ENCODE peak calls at places on chromosomes 2 and 18, in seven cellular contexts. W is osteoblast, Z is fibroblast of lung, Y is heart right ventricle, O is Panc1, E is lung, T is endothelial cell of umbilical vein. S is an unnamed sample. For H3K27me3, the result is how much of the 10 kb centered on the place peaks cover.

GRCh38 chr2:163466583-163466982 is 269.2 kb downstream of the FIGN start:
- DNase-seq in W (no peak), Z (peak), Y (no peak), O (no peak), E (no peak), T (no peak), S (no peak)

GRCh38 chr2:122643725-122644329 is 888.4 kb downstream of the TSN start:
- DNase-seq in W (peak), Z (peak), Y (no peak), O (peak), E (no peak), T (no peak), S (peak)

GRCh38 chr2:47728551-47728950 is 54.4 kb upstream of the MSH6 start:
- DNase-seq in W (no peak), Z (no peak), Y (no peak), O (no peak), E (no peak), T (no peak), S (no peak)

GRCh38 chr2:174924061-174924693 is 81.0 kb downstream of the CHN1 start:
- DNase-seq in W (no peak), Z (no peak), Y (no peak), O (no peak), E (no peak), T (no peak), S (no peak)

GRCh38 chr18:51275712-51276473 is 78.4 kb upstream of the MEX3C start:
- DNase-seq in W (no peak), Z (peak), Y (peak), O (no peak), E (no peak), T (no peak), S (no peak)

GRCh38 chr2:189580267-189580661 is 322 bp downstream of the SLC40A1 start:
- DNase-seq in W (peak), Z (peak), Y (peak), O (no peak), E (peak), T (no peak), S (no peak)

GRCh38 chr2:88159955-88160415 is 10.2 kb upstream of the THNSL2 start:
- DNase-seq in W (peak), Z (peak), Y (no peak), O (peak), E (peak), T (peak), S (no peak)

GRCh38 chr2:238513346-238513745 is 86.6 kb downstream of the ASB1 start:
- DNase-seq in W (peak), Z (peak), Y (no peak), O (no peak), E (peak), T (peak), S (no peak)

GRCh38 chr2:43013821-43014345 is 212.5 kb downstream of the ZFP36L2 start:
- DNase-seq in W (no peak), Z (no peak), Y (no peak), O (no peak), E (no peak), T (no peak), S (peak)

GRCh38 chr2:175880-176800 is 87.7 kb downstream of the SH3YL1 start:
- DNase-seq in W (no peak), Z (no peak), Y (no peak), O (no peak), E (no peak), T (no peak), S (no peak)

GRCh38 chr2:138023976-138024375 is 59.7 kb downstream of the HNMT start:
- DNase-seq in W (peak), Z (peak), Y (no peak), O (no peak), E (no peak), T (no peak), S (no peak)

GRCh38 chr2:174704647-174705046 is 59.6 kb downstream of the CHRNA1 start:
- DNase-seq in W (no peak), Z (no peak), Y (no peak), O (no peak), E (no peak), T (no peak), S (no peak)

GRCh38 chr2:223736488-223736887 is 100.9 kb downstream of the AP1S3 start:
- DNase-seq in W (no peak), Z (no peak), Y (no peak), O (no peak), E (no peak), T (no peak), S (no peak)

GRCh38 chr18:58535340-58536186 is 93.3 kb downstream of the ALPK2 start:
- DNase-seq in W (peak), Z (peak), Y (no peak), O (no peak), E (no peak), T (no peak), S (no peak)

GRCh38 chr2:111178730-111179405 is 58.2 kb downstream of the BCL2L11 start:
- DNase-seq in W (no peak), Z (peak), Y (no peak), O (no peak), E (no peak), T (no peak), S (no peak)

GRCh38 chr2:21454839-21455238 is 331.1 kb downstream of the TDRD15 start:
- DNase-seq in W (no peak), Z (no peak), Y (no peak), O (no peak), E (no peak), T (no peak), S (no peak)

GRCh38 chr18:26709897-26710296 is 155.6 kb downstream of the AQP4 start:
- DNase-seq in W (no peak), Z (no peak), Y (no peak), O (no peak), E (no peak), T (no peak), S (no peak)
- H3K27me3 ChIP-seq in W (under half), Z (under half), Y (under half), O (under half), E (under half), T (under half), S (under half)

GRCh38 chr2:68813596-68813995 is 57.6 kb downstream of the BMP10 start:
- DNase-seq in W (no peak), Z (no peak), Y (no peak), O (no peak), E (peak), T (no peak), S (no peak)

GRCh38 chr2:68809324-68810240 is 61.6 kb downstream of the BMP10 start:
- DNase-seq in W (no peak), Z (no peak), Y (no peak), O (no peak), E (peak), T (no peak), S (no peak)

GRCh38 chr2:68807821-68808266 is 63.4 kb downstream of the BMP10 start:
- DNase-seq in W (no peak), Z (peak), Y (no peak), O (no peak), E (peak), T (peak), S (peak)

GRCh38 chr2:68812256-68812655 is 58.9 kb downstream of the BMP10 start:
- DNase-seq in W (no peak), Z (no peak), Y (no peak), O (no peak), E (peak), T (no peak), S (no peak)

DNA sequence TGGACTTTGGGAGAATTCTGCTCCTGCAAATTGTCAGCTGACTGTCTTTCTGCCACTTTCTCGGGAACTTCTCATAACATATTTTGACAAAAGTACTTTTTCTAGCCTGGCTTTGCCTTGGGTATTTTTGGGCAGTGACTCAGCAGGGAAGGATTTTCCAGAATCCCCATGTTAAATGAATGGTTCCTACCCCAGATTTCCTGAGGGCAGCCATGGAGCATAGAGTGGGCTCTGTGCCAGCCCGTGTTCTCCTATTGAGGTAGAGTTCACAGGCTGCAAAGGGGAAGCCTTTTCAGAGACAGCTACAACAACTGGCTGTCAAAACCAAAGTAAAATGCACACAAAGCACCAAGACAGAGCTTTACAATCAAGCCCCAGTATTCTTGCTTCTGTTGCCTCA is 59.8 kb downstream of the BMP10 start:
- DNase-seq in W (no peak), Z (peak), Y (peak), O (no peak), E (peak), T (peak), S (no peak)
- H3K27ac ChIP-seq in W (no peak), Z (no peak), Y (no peak), O (no peak), E (no peak), T (peak), S (peak)

DNA sequence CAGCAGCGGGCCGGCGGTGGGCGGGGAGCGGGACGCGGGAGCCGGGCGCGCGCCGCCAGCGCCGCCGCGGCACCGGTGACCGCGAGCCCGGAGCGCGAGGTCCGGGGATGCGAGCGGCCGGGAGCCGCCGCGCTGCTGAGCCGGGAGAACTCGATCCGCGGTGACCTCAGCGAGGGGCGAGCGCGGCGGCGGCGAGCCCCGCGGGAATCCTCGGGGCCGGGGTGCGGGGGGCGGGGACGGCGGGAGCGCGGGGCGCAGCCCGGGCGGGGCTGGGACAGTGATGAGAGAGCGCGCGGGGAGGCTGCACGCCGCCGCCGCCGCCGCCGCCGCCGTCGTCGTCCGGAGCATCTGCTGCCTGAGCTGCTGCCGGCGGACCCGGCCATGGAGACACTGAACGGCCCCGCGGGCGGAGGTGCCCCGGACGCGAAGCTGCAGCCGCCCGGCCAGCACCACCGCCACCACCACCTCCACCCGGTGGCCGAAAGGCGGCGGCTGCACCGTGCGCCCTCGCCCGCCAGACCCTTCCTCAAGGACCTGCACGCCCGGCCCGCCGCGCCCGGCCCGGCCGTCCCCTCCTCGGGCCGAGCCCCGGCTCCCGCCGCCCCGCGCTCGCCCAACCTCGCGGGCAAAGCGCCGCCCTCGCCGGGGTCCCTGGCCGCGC is at the start of gene MTCL1:
- DNase-seq in W (peak), Z (peak), Y (no peak), O (no peak), E (peak), T (peak), S (no peak)
- H3K27me3 ChIP-seq in W (under half), Z (under half), Y (under half), O (under half), E (under half), T (under half), S (under half)

GRCh38 chr18:44915661-44916060 is 235.0 kb downstream of the SETBP1 start:
- DNase-seq in W (no peak), Z (no peak), Y (no peak), O (no peak), E (no peak), T (no peak), S (no peak)
- H3K27ac ChIP-seq in W (no peak), Z (no peak), Y (no peak), O (no peak), E (no peak), T (no peak), S (no peak)

GRCh38 chr18:78625895-78626294 is 353.7 kb upstream of the SALL3 start:
- DNase-seq in W (no peak), Z (no peak), Y (no peak), O (no peak), E (no peak), T (no peak), S (no peak)
- H3K27me3 ChIP-seq in W (under half), Z (under half), Y (under half), O (under half), E (under half), T (under half), S (under half)

GRCh38 chr2:200737585-200737984 is 74.1 kb upstream of the BZW1 start:
- DNase-seq in W (peak), Z (no peak), Y (no peak), O (no peak), E (no peak), T (no peak), S (no peak)
- H3K27ac ChIP-seq in W (no peak), Z (no peak), Y (no peak), O (no peak), E (no peak), T (no peak), S (no peak)

DNA sequence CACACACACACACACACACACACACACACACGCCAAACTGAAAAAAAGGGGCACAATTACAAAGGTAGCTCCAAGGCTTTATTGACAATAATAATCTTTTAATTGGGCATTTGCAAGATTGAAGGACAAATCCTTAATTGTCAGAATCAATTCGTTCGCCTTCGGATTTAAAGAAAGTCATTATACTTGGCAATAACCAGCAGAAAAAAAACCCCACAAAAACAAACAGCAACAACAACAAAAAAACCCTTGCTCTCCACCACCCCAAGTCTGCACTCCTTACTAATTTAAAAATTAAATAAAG is 1.8 kb upstream of the HOXD8 start:
- DNase-seq in W (no peak), Z (no peak), Y (no peak), O (no peak), E (no peak), T (no peak), S (no peak)
- H3K27me3 ChIP-seq in W (under half), Z (half or more), Y (half or more), O (under half), E (under half), T (under half), S (under half)

GRCh38 chr2:235861383-235861782 is 306.8 kb downstream of the GBX2 start:
- DNase-seq in W (no peak), Z (no peak), Y (no peak), O (no peak), E (no peak), T (no peak), S (no peak)

GRCh38 chr2:235860111-235860510 is 308.1 kb downstream of the GBX2 start:
- DNase-seq in W (no peak), Z (no peak), Y (no peak), O (no peak), E (no peak), T (peak), S (no peak)

GRCh38 chr2:235860846-235861245 is 307.3 kb downstream of the GBX2 start:
- DNase-seq in W (no peak), Z (peak), Y (no peak), O (no peak), E (no peak), T (peak), S (no peak)

GRCh38 chr2:235857613-235858012 is 310.6 kb downstream of the GBX2 start:
- DNase-seq in W (no peak), Z (no peak), Y (no peak), O (no peak), E (no peak), T (no peak), S (no peak)

GRCh38 chr2:235859651-235860050 is 308.5 kb downstream of the GBX2 start:
- DNase-seq in W (no peak), Z (no peak), Y (no peak), O (no peak), E (no peak), T (peak), S (no peak)
- H3K27ac ChIP-seq in W (no peak), Z (no peak), Y (peak), O (no peak), E (no peak), T (peak), S (no peak)

GRCh38 chr2:177708106-177708505 is 315.5 kb downstream of the AGPS start:
- DNase-seq in W (no peak), Z (no peak), Y (no peak), O (no peak), E (no peak), T (no peak), S (no peak)
- H3K27me3 ChIP-seq in W (under half), Z (under half), Y (under half), O (under half), E (under half), T (under half), S (under half)

GRCh38 chr2:177574357-177574756 is 181.8 kb downstream of the AGPS start:
- DNase-seq in W (no peak), Z (no peak), Y (no peak), O (no peak), E (no peak), T (no peak), S (no peak)

GRCh38 chr2:177573120-177573519 is 180.5 kb downstream of the AGPS start:
- DNase-seq in W (no peak), Z (peak), Y (no peak), O (no peak), E (no peak), T (no peak), S (no peak)

GRCh38 chr2:177568893-177569292 is 176.3 kb downstream of the AGPS start:
- DNase-seq in W (no peak), Z (no peak), Y (no peak), O (no peak), E (no peak), T (no peak), S (no peak)

GRCh38 chr2:177572236-177572671 is 179.7 kb downstream of the AGPS start:
- DNase-seq in W (no peak), Z (peak), Y (no peak), O (no peak), E (no peak), T (no peak), S (no peak)

GRCh38 chr2:177568393-177568792 is 175.8 kb downstream of the AGPS start:
- DNase-seq in W (no peak), Z (no peak), Y (no peak), O (no peak), E (no peak), T (no peak), S (no peak)
- H3K27ac ChIP-seq in W (no peak), Z (no peak), Y (no peak), O (no peak), E (no peak), T (no peak), S (no peak)